ENCODE peak calls at places on chromosomes 16 and 17, in four cellular contexts. One of them, this sample, is unnamed.

GRCh38 chr16:63066552-63066951 is 1030.3 kb upstream of the CDH8 start:
- DNase-seq in GM12878: no peak
- DNase-seq in HepG2: no peak
- DNase-seq in K562: no peak
- DNase-seq in this sample: no peak

GRCh38 chr17:51325471-51325870 is 65.1 kb downstream of the UTP18 start:
- DNase-seq in HepG2: no peak
- DNase-seq in GM12878: no peak
- DNase-seq in K562: no peak
- DNase-seq in this sample: no peak

GRCh38 chr17:13204607-13205237 is 186.9 kb upstream of the ELAC2 start:
- DNase-seq in K562: no peak
- DNase-seq in GM12878: no peak
- DNase-seq in HepG2: no peak
- DNase-seq in this sample: no peak

GRCh38 chr16:67474551-67474950 is 6.4 kb downstream of the ATP6V0D1 start:
- DNase-seq in HepG2: no peak
- DNase-seq in K562: no peak
- DNase-seq in GM12878: no peak
- DNase-seq in this sample: no peak

GRCh38 chr16:67055712-67056487 is 27.0 kb downstream of the CBFB start:
- DNase-seq in GM12878: no peak
- DNase-seq in K562: peak; percentile 17
- DNase-seq in HepG2: peak; percentile 29
- DNase-seq in this sample: no peak

GRCh38 chr17:6686026-6686425 is 27.1 kb downstream of the SLC13A5 start:
- DNase-seq in HepG2: no peak
- DNase-seq in K562: no peak
- DNase-seq in GM12878: no peak
- DNase-seq in this sample: no peak

GRCh38 chr16:22183901-22184614 is 21.8 kb downstream of the SDR42E2 start:
- DNase-seq in GM12878: no peak
- DNase-seq in K562: peak; percentile 79
- DNase-seq in HepG2: no peak
- DNase-seq in this sample: peak; percentile 70

GRCh38 chr16:11150190-11150589 is 105.8 kb downstream of the SOCS1 start:
- DNase-seq in HepG2: no peak
- DNase-seq in K562: no peak
- DNase-seq in GM12878: no peak
- DNase-seq in this sample: no peak

GRCh38 chr17:71759422-71760060 is 361.3 kb upstream of the SOX9 start:
- DNase-seq in GM12878: no peak
- DNase-seq in HepG2: no peak
- DNase-seq in K562: no peak
- DNase-seq in this sample: no peak
- TF ChIP-seq CREM in GM12878: no peak
- TF ChIP-seq CREM in HepG2: no peak
- TF ChIP-seq CREM in K562: no peak
- TF ChIP-seq CREM in this sample: no peak

GRCh38 chr17:1188812-1189211 is 9.0 kb upstream of the ABR start:
- DNase-seq in K562: no peak
- DNase-seq in HepG2: no peak
- DNase-seq in GM12878: no peak
- DNase-seq in this sample: no peak
- TF ChIP-seq CREM in K562: no peak
- TF ChIP-seq CREM in HepG2: no peak
- TF ChIP-seq CREM in GM12878: no peak
- TF ChIP-seq CREM in this sample: no peak

GRCh38 chr17:2263183-2263954 is 40.2 kb downstream of the SMG6 start:
- DNase-seq in GM12878: no peak
- DNase-seq in HepG2: no peak
- DNase-seq in K562: no peak
- DNase-seq in this sample: no peak
- TF ChIP-seq CREM in GM12878: no peak
- TF ChIP-seq CREM in HepG2: no peak
- TF ChIP-seq CREM in K562: no peak
- TF ChIP-seq CREM in this sample: no peak

GRCh38 chr17:20282526-20283308 is 184.6 kb downstream of the LGALS9B start:
- DNase-seq in K562: no peak
- DNase-seq in GM12878: no peak
- DNase-seq in HepG2: no peak
- DNase-seq in this sample: no peak

GRCh38 chr17:20279631-20280030 is 187.7 kb downstream of the LGALS9B start:
- DNase-seq in HepG2: no peak
- DNase-seq in K562: no peak
- DNase-seq in GM12878: no peak
- DNase-seq in this sample: no peak

GRCh38 chr17:20280051-20280450 is 187.3 kb downstream of the LGALS9B start:
- DNase-seq in GM12878: no peak
- DNase-seq in HepG2: no peak
- DNase-seq in K562: no peak
- DNase-seq in this sample: no peak

GRCh38 chr17:20281860-20282259 is 185.5 kb downstream of the LGALS9B start:
- DNase-seq in GM12878: no peak
- DNase-seq in K562: no peak
- DNase-seq in HepG2: no peak
- DNase-seq in this sample: no peak

DNA sequence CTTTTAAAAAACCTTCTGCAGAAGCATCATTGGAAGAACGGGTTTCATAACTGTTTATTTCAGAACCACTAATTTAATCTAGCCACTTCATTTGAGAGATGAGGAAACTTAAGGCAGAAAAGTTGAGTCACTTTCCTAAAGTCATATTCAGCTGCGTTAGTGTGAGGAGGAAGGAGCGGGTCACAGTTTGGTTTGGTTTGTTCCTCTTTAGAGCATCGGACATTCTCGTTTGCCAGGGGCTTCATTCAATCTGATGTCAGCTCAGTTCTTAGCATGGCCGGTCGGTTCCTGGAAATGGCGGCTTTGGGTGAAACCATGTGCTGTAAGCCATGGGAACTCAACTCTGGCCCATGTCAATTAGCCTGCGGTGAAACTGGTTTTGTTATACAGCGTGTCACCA is 186.5 kb downstream of the LGALS9B start:
- DNase-seq in GM12878: no peak
- DNase-seq in K562: no peak
- DNase-seq in HepG2: no peak
- DNase-seq in this sample: no peak
- TF ChIP-seq CREM in GM12878: no peak
- TF ChIP-seq CREM in K562: no peak
- TF ChIP-seq CREM in HepG2: no peak
- TF ChIP-seq CREM in this sample: no peak

DNA sequence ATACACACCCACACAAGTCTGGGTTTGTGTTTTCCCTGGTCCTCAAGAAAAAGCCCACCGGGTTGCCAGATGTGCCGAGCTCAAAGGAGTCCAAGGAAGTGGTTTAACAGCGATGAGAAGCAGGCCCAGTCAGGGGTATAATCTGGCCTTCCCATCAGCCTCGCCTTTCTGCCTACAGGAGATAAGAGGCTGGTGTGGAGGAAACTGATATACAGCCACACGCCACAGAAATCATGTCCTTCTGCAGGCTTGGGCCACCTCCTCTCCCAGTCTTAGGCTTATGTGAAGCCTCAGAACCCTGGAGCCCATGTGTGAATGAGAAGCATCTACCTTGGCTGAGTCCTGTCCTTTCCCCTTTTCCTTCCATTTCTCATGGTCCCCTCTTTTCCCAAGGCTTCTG is 43.6 kb upstream of the MMP2 start:
- DNase-seq in K562: peak; percentile 20
- DNase-seq in HepG2: no peak
- DNase-seq in GM12878: no peak
- DNase-seq in this sample: no peak
- TF ChIP-seq CREM in K562: peak; percentile 56
- TF ChIP-seq CREM in HepG2: no peak
- TF ChIP-seq CREM in GM12878: no peak
- TF ChIP-seq CREM in this sample: no peak

DNA sequence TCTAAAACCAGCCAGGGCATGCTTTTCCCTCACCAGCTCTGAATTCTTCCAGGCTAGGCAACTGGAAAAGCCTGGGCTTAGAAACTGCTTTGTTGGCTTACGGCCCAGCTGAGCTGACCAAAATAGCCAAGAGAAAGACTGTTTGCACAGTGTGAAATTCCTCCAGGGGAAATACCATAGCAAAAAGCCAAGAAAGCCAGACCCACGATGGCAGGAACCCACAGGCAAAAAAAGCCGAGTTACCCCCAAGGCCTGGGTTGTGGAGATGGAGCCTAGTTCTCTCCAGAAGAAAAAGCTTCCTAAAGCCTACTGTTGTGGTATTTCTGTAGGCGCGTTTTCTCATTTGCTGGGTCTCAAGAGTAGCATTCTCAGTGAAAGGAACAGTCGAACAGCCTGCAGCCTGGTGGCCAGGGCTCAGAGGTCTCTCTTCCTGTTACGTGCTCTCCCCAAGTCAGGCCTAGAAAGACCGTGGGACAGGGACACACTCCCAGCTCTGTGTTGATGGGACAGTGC is 9.2 kb downstream of the SP2 start:
- DNase-seq in HepG2: peak; percentile 52
- DNase-seq in K562: no peak
- DNase-seq in GM12878: no peak
- DNase-seq in this sample: no peak
- TF ChIP-seq CREM in HepG2: no peak
- TF ChIP-seq CREM in K562: no peak
- TF ChIP-seq CREM in GM12878: no peak
- TF ChIP-seq CREM in this sample: no peak

This sample was measured in WTC11.